ENCODE peak calls at places on chromosomes 7 and 10, in four cellular contexts. E, R, K and W are unnamed samples.

GRCh38 chr7:99624487-99624886 is 7.7 kb downstream of the ZSCAN25 start:
- DNase-seq in K (no peak), R (no peak), E (no peak), W (no peak)

GRCh38 chr10:126839094-126839761 is 66.0 kb upstream of the DOCK1 start:
- DNase-seq in R (no peak), K (no peak), E (no peak), W (peak)

GRCh38 chr10:7305053-7305452 is 105.8 kb downstream of the SFMBT2 start:
- DNase-seq in K (no peak), E (no peak), R (no peak), W (no peak)

GRCh38 chr10:128222317-128222849 is 96.2 kb upstream of the MKI67 start:
- DNase-seq in R (no peak), E (no peak), K (no peak), W (no peak)

GRCh38 chr7:30469303-30469702 is 9.3 kb downstream of the NOD1 start:
- DNase-seq in E (peak), R (peak), K (peak), W (peak)

GRCh38 chr10:66983482-66983818 is 57.6 kb downstream of the LRRTM3 start:
- DNase-seq in E (no peak), K (no peak), R (no peak), W (peak)

GRCh38 chr10:33333260-33334169 is 952 bp downstream of the NRP1 start:
- DNase-seq in E (peak), R (no peak), K (peak), W (no peak)

GRCh38 chr7:122965306-122965705 is 30.2 kb downstream of the TAS2R16 start:
- DNase-seq in E (no peak), K (no peak), R (no peak), W (no peak)

GRCh38 chr10:125029584-125030242 is 87.8 kb downstream of the ZRANB1 start:
- DNase-seq in K (peak), R (peak), E (no peak), W (no peak)

GRCh38 chr7:149495785-149496641 is 1.6 kb downstream of the ZNF746 start:
- DNase-seq in R (peak), K (peak), E (no peak), W (peak)

GRCh38 chr10:119104653-119105024 is 726 bp downstream of the DENND10 start:
- DNase-seq in R (peak), E (no peak), K (no peak), W (peak)

GRCh38 chr10:119309423-119309770 is 102.0 kb downstream of the GRK5 start:
- DNase-seq in E (no peak), R (no peak), K (no peak), W (no peak)

GRCh38 chr10:63236113-63236935 is 103.2 kb downstream of the NRBF2 start:
- DNase-seq in E (peak), K (peak), R (peak), W (no peak)

GRCh38 chr10:63522129-63522687 is 1.0 kb downstream of the REEP3 start:
- DNase-seq in R (peak), K (peak), E (no peak), W (no peak)

GRCh38 chr7:33596694-33597093 is 308.6 kb upstream of the BMPER start:
- DNase-seq in K (no peak), E (no peak), R (no peak), W (no peak)

GRCh38 chr7:34333925-34334324 is 324.1 kb upstream of the NPSR1 start:
- DNase-seq in K (no peak), E (no peak), R (no peak), W (no peak)

GRCh38 chr7:98870071-98870651 is 347 bp upstream of the TMEM130 start:
- DNase-seq in E (peak), R (peak), K (peak), W (peak)

GRCh38 chr7:47941136-47941844 is 7.0 kb downstream of the PKD1L1 start:
- DNase-seq in R (peak), E (no peak), K (peak), W (no peak)

GRCh38 chr7:74598558-74598957 is 59.0 kb upstream of the GTF2I start:
- DNase-seq in K (no peak), E (no peak), R (peak), W (no peak)

GRCh38 chr10:63071145-63071544 is 62.0 kb upstream of the NRBF2 start:
- DNase-seq in R (no peak), K (peak), E (no peak), W (no peak)

GRCh38 chr10:79202188-79203013 is 133.6 kb downstream of the ZMIZ1 start:
- DNase-seq in R (no peak), E (no peak), K (peak), W (no peak)

GRCh38 chr7:43726466-43726865 is 2.9 kb downstream of the COA1 start:
- DNase-seq in K (no peak), R (no peak), E (no peak), W (no peak)

GRCh38 chr7:110531186-110531585 is 559.7 kb upstream of the LRRN3 start:
- DNase-seq in R (no peak), E (no peak), K (peak), W (no peak)

GRCh38 chr7:112009081-112009480 is 197.1 kb downstream of the DOCK4 start:
- DNase-seq in E (no peak), K (peak), R (peak), W (no peak)

GRCh38 chr7:2954433-2954853 is 89.2 kb downstream of the CARD11 start:
- DNase-seq in E (no peak), R (no peak), K (no peak), W (no peak)

GRCh38 chr10:110803830-110804338 is 67.8 kb upstream of the PDCD4 start:
- DNase-seq in R (peak), E (peak), K (peak), W (peak)

GRCh38 chr10:52110576-52110975 is 203.5 kb upstream of the DKK1 start:
- DNase-seq in K (no peak), R (no peak), E (no peak), W (no peak)

GRCh38 chr10:8043569-8044306 is 10.8 kb upstream of the GATA3 start:
- DNase-seq in R (peak), E (no peak), K (no peak), W (no peak)

GRCh38 chr7:151539055-151539714 is 19.5 kb upstream of the RHEB start:
- DNase-seq in E (no peak), R (peak), K (no peak), W (peak)

GRCh38 chr7:157513682-157514081 is 176.9 kb downstream of the DNAJB6 start:
- DNase-seq in R (no peak), K (no peak), E (no peak), W (no peak)

GRCh38 chr10:77946084-77946483 is 19.5 kb upstream of the DLG5 start:
- DNase-seq in R (no peak), E (no peak), K (no peak), W (peak)

GRCh38 chr7:105776986-105777910 is 99.2 kb downstream of the ATXN7L1 start:
- DNase-seq in R (no peak), E (no peak), K (peak), W (no peak)

GRCh38 chr7:102395620-102395957 is 574 bp upstream of the PRKRIP1 start:
- DNase-seq in R (peak), E (no peak), K (peak), W (no peak)

GRCh38 chr10:34802692-34803091 is 12.4 kb downstream of the PARD3 start:
- DNase-seq in K (peak), R (no peak), E (no peak), W (no peak)

GRCh38 chr7:90595341-90595800 is 750 bp upstream of the CDK14 start:
- DNase-seq in E (no peak), K (peak), R (no peak), W (peak)

GRCh38 chr7:7185382-7185989 is 3.1 kb downstream of the C1GALT1 start:
- DNase-seq in K (no peak), E (no peak), R (no peak), W (peak)

GRCh38 chr10:126042906-126043305 is 146.5 kb downstream of the FANK1 start:
- DNase-seq in K (no peak), E (no peak), R (no peak), W (no peak)

GRCh38 chr7:27188666-27189559 is 3.9 kb upstream of the HOXA11 start:
- DNase-seq in E (no peak), R (no peak), K (no peak), W (no peak)